ENCODE peak calls at places on chromosomes 1 and 21, in nine cellular contexts. K, Y, C, Q, L, G, E, S and P are unnamed samples.

GRCh38 chr1:233983811-233984210 is 79.3 kb downstream of the SLC35F3 start:
- DNase-seq in Q (no peak), L (no peak), S (no peak), K (no peak), Y (no peak), C (no peak), G (no peak), E (no peak), P (no peak)

GRCh38 chr1:114770989-114771388 is 9.5 kb downstream of the SIKE1 start:
- DNase-seq in Y (no peak), E (no peak), S (no peak), C (no peak), G (no peak), K (no peak), L (no peak), Q (no peak), P (no peak)

GRCh38 chr1:51600529-51600928 is 16.4 kb upstream of the OSBPL9 start:
- DNase-seq in Q (no peak), Y (no peak), S (no peak), K (no peak), G (no peak), C (no peak), E (no peak), L (no peak), P (no peak)

GRCh38 chr1:60010690-60011089 is 62.9 kb downstream of the C1orf87 start:
- DNase-seq in S (no peak), C (no peak), L (no peak), Y (no peak), E (no peak), K (no peak), G (no peak), Q (no peak), P (no peak)

GRCh38 chr1:3523980-3524379 is 69.5 kb downstream of the ARHGEF16 start:
- DNase-seq in E (no peak), C (no peak), S (no peak), K (no peak), Q (no peak), G (no peak), L (no peak), Y (no peak), P (no peak)

GRCh38 chr1:23661887-23662286 is 29.7 kb upstream of the RPL11 start:
- DNase-seq in E (no peak), S (no peak), G (no peak), C (no peak), Y (no peak), Q (no peak), K (peak), L (no peak), P (no peak)

GRCh38 chr1:10932088-10932487 is 80.4 kb upstream of the TARDBP start:
- DNase-seq in Y (no peak), G (no peak), K (no peak), C (no peak), S (no peak), E (no peak), L (no peak), Q (no peak), P (no peak)

GRCh38 chr1:61455400-61455799 is 269.5 kb downstream of the TM2D1 start:
- DNase-seq in S (no peak), K (no peak), C (no peak), Q (no peak), G (no peak), L (peak), Y (no peak), E (no peak), P (no peak)

GRCh38 chr1:60874703-60875102 is 207.7 kb upstream of the NFIA start:
- DNase-seq in G (no peak), E (no peak), Q (peak), S (no peak), C (no peak), L (peak), Y (no peak), K (peak), P (peak)

GRCh38 chr1:59484090-59484489 is 187.2 kb downstream of the FGGY start:
- DNase-seq in E (no peak), L (peak), G (no peak), C (no peak), Q (peak), S (no peak), K (no peak), Y (no peak), P (peak)

GRCh38 chr1:2110191-2110737 is 60.1 kb downstream of the PRKCZ start:
- DNase-seq in S (no peak), Y (no peak), K (no peak), G (peak), C (no peak), L (no peak), E (no peak), Q (no peak), P (no peak)

GRCh38 chr1:119285482-119285881 is 83.1 kb upstream of the HAO2 start:
- DNase-seq in K (no peak), G (no peak), Q (peak), Y (no peak), C (no peak), E (no peak), L (peak), S (no peak), P (no peak)

GRCh38 chr1:236143104-236143948 is 987 bp downstream of the GPR137B start:
- DNase-seq in G (no peak), Q (peak), E (peak), S (no peak), Y (no peak), K (no peak), L (peak), C (no peak), P (no peak)

GRCh38 chr1:185207178-185207577 is 50.2 kb downstream of the SWT1 start:
- DNase-seq in Y (no peak), L (no peak), G (no peak), C (no peak), E (no peak), Q (no peak), S (no peak), K (no peak), P (no peak)

GRCh38 chr1:19786988-19787423 is 12.7 kb downstream of the TMCO4 start:
- DNase-seq in C (no peak), S (no peak), Y (no peak), Q (no peak), E (no peak), K (no peak), L (no peak), G (no peak), P (no peak)

GRCh38 chr1:16153110-16153998 is 2.5 kb downstream of the EPHA2 start:
- DNase-seq in S (no peak), E (no peak), C (no peak), K (no peak), Y (no peak), Q (no peak), G (no peak), L (no peak), P (no peak)

GRCh38 chr21:44533891-44534627 is 5.9 kb downstream of the KRTAP10-1 start:
- DNase-seq in C (no peak), S (peak), G (peak), K (no peak), L (no peak), Y (no peak), E (no peak), Q (no peak), P (no peak)

GRCh38 chr1:233909195-233909594 is 4.7 kb downstream of the SLC35F3 start:
- DNase-seq in L (peak), Y (no peak), C (no peak), K (peak), S (no peak), G (no peak), Q (peak), E (no peak), P (peak)

GRCh38 chr1:106975944-106976343 is 80.5 kb upstream of the PRMT6 start:
- DNase-seq in E (no peak), C (no peak), K (no peak), G (no peak), Y (no peak), S (no peak), L (no peak), Q (peak), P (no peak)
- TF ChIP-seq CTCF in E (no peak), C (no peak), K (peak), G (no peak), Y (no peak), S (no peak), L (peak), Q (peak), P (no peak)

GRCh38 chr1:7538849-7539771 is 232.0 kb upstream of the VAMP3 start:
- DNase-seq in K (no peak), C (peak), Y (no peak), G (peak), E (no peak), Q (no peak), L (no peak), S (no peak), P (no peak)
- TF ChIP-seq CTCF in K (no peak), C (no peak), Y (no peak), G (no peak), E (no peak), Q (peak), L (no peak), S (no peak), P (no peak)

GRCh38 chr1:166083887-166084286 is 82.9 kb downstream of the FAM78B start:
- DNase-seq in K (no peak), C (no peak), Y (no peak), S (no peak), G (no peak), L (no peak), E (no peak), Q (no peak), P (no peak)

GRCh38 chr1:166082601-166083000 is 84.2 kb downstream of the FAM78B start:
- DNase-seq in S (no peak), G (no peak), Q (no peak), K (no peak), Y (no peak), E (no peak), L (no peak), C (no peak), P (no peak)

GRCh38 chr1:166080965-166081870 is 85.6 kb downstream of the FAM78B start:
- DNase-seq in K (no peak), E (no peak), G (no peak), C (no peak), Y (no peak), Q (no peak), S (no peak), L (no peak), P (no peak)

GRCh38 chr1:166080277-166080964 is 86.4 kb downstream of the FAM78B start:
- DNase-seq in L (no peak), Q (no peak), C (no peak), S (no peak), Y (no peak), K (no peak), E (no peak), G (no peak), P (no peak)

GRCh38 chr1:166079276-166079675 is 87.5 kb downstream of the FAM78B start:
- DNase-seq in C (no peak), L (no peak), K (no peak), S (no peak), Y (no peak), G (no peak), Q (no peak), E (no peak), P (no peak)
- TF ChIP-seq CTCF in C (no peak), L (no peak), K (no peak), S (no peak), Y (no peak), G (no peak), Q (no peak), E (no peak), P (no peak)

DNA sequence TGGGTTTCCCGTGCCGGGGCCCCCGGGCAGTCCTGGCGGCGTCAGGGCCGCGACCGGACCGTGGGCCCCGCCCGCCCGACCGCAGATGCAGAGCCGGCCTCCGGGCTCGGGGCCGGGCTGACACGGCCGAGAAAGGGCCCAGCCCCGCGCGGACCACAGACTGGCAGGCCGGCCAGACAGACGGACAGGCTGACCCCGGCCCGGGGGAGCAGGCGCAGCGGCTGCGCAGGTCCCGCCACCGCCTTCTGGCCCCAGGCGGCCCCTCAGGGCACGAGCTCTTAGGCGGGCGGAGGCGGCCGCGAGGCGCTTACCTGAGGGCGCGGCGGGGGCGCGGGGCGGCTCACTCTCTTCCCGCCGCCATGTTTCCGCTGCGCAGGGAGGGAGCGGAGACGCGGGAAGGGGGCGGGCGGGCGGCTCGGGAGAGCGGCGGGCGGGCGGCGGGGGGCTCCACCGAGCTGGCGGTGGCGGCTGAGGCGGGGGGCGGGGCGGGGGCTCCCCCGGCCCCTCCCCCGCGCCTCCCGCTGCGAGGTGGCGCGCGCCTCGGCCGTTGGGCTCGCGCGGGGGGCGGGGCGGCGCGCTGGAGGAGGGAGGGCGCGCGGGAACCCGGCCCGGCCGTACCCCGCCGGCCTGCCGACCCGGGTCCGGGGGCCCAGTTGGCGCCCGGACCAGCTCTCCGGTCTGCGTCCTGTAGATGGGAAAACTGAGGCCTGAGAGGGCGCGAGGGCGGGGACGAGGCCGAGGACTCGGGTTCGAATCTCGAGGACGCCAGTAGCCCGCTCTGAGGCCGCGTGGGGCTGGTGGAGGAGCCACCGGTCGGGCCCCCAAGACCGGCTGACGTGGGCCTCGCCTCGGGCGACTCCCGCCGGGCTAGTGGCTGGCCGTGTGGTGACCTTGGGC is at the start of gene SCMH1:
- DNase-seq in K (no peak), Y (peak), C (peak), S (peak), L (peak), G (peak), E (peak), Q (peak), P (no peak)
- TF ChIP-seq CTCF in K (no peak), Y (no peak), C (no peak), S (no peak), L (no peak), G (no peak), E (no peak), Q (no peak), P (no peak)

DNA sequence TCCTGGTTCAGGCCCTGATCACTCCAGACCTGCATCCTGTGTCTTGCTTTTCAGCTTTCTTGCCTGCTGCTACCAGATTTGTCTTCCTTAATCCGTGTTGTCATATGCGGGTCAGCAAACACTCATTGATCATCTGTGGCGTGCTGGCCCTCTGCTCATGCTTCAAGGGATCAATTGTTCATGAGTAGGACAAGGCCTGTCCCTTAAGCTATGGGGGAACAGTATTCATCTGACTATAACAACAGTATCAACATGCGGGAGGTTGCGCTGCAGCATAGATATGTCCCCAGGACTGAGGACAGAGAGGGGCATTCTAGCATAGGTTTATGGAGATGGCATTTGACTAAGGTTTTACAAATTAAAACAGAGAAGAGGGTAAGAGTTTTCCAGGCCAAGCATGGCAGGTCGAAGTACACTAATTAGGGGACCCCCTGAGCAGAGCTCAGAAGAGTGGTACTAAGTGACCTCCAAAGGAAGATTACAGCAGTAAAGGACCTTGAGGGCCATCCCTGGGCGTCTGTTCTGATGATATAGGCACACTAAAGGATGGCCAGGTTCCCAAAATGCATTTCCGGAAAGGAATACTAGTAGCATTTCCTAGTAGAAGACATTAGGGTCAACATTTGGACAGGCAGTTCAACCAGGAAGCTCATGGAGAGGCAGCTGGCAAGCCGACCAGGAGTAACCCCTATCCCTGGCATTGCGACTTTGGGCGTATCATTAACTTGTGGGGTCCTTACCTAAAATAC is 805 bp upstream of the ZNF672 start:
- DNase-seq in Y (no peak), Q (no peak), L (peak), G (no peak), E (no peak), K (no peak), S (no peak), C (no peak), P (no peak)
- TF ChIP-seq CTCF in Y (no peak), Q (no peak), L (no peak), G (no peak), E (no peak), K (no peak), S (no peak), C (no peak), P (no peak)

GRCh38 chr21:35026617-35027557 is 22.2 kb downstream of the RUNX1 start:
- DNase-seq in Q (peak), C (peak), Y (no peak), S (peak), K (no peak), L (peak), E (peak), G (peak), P (no peak)
- TF ChIP-seq CTCF in Q (no peak), C (no peak), Y (no peak), S (no peak), K (no peak), L (peak), E (no peak), G (no peak), P (peak)

DNA sequence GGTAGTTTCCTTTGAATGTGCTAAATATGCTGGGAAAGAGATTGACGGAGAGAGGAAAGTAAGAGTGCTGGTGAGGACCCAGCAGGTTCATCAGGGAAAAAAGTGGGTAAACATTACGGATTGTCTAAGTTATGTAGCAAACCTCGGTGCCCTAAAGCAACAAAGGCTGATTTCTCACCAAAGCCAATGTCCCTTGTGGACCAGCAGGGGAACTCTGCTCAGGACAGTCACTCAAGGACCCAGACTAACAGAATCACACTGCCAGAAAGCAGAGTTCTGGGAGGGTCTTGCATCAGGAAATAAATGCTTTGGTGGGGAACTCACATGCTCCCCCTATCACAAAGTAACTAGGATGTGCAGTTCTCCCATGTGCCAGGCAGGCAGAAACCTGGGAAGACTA is 1.7 kb upstream of the IKBKE start:
- DNase-seq in K (no peak), G (no peak), C (peak), L (no peak), E (no peak), Q (no peak), S (no peak), Y (no peak), P (no peak)
- TF ChIP-seq CTCF in K (no peak), G (no peak), C (no peak), L (no peak), E (no peak), Q (peak), S (no peak), Y (no peak), P (no peak)